ENCODE peak calls at places on chromosomes 3 and 15, in ten cellular contexts. One of them, this sample, is unnamed.

GRCh38 chr3:60424034-60424433 is 827.2 kb downstream of the FHIT start:
- DNase-seq in germinal center: no peak
- DNase-seq in adipocyte: no peak
- DNase-seq in MCF 10A: no peak
- DNase-seq in GM13976: no peak
- DNase-seq in B cell: no peak
- DNase-seq in upper lobe of right lung: no peak
- DNase-seq in AG08396: no peak
- DNase-seq in H7: no peak
- DNase-seq in Panc1: no peak
- DNase-seq in this sample: no peak

GRCh38 chr3:61768284-61769012 is 207.1 kb downstream of the PTPRG start:
- DNase-seq in MCF 10A: peak
- DNase-seq in upper lobe of right lung: no peak
- DNase-seq in adipocyte: no peak
- DNase-seq in germinal center: no peak
- DNase-seq in H7: no peak
- DNase-seq in GM13976: no peak
- DNase-seq in AG08396: no peak
- DNase-seq in B cell: no peak
- DNase-seq in Panc1: no peak
- DNase-seq in this sample: no peak

GRCh38 chr15:38879909-38880471 is 315.4 kb upstream of the RASGRP1 start:
- DNase-seq in AG08396: no peak
- DNase-seq in GM13976: no peak
- DNase-seq in B cell: no peak
- DNase-seq in Panc1: no peak
- DNase-seq in upper lobe of right lung: no peak
- DNase-seq in MCF 10A: no peak
- DNase-seq in germinal center: no peak
- DNase-seq in H7: no peak
- DNase-seq in adipocyte: no peak
- DNase-seq in this sample: peak

GRCh38 chr15:31975446-31976229 is 54.7 kb upstream of the CHRNA7 start:
- DNase-seq in GM13976: no peak
- DNase-seq in adipocyte: peak
- DNase-seq in H7: peak
- DNase-seq in germinal center: no peak
- DNase-seq in B cell: no peak
- DNase-seq in Panc1: no peak
- DNase-seq in MCF 10A: no peak
- DNase-seq in upper lobe of right lung: no peak
- DNase-seq in AG08396: no peak
- DNase-seq in this sample: no peak

GRCh38 chr3:108396336-108396735 is 100.0 kb downstream of the HHLA2 start:
- DNase-seq in MCF 10A: peak
- DNase-seq in upper lobe of right lung: no peak
- DNase-seq in Panc1: no peak
- DNase-seq in AG08396: no peak
- DNase-seq in germinal center: no peak
- DNase-seq in B cell: no peak
- DNase-seq in H7: no peak
- DNase-seq in GM13976: no peak
- DNase-seq in adipocyte: no peak
- DNase-seq in this sample: no peak

GRCh38 chr3:53161820-53162671 is 1.0 kb downstream of the PRKCD start:
- DNase-seq in H7: peak
- DNase-seq in Panc1: no peak
- DNase-seq in B cell: peak
- DNase-seq in adipocyte: peak
- DNase-seq in upper lobe of right lung: peak
- DNase-seq in germinal center: peak
- DNase-seq in AG08396: no peak
- DNase-seq in GM13976: peak
- DNase-seq in MCF 10A: no peak
- DNase-seq in this sample: peak

GRCh38 chr3:20924646-20925395 is 738.8 kb upstream of the SGO1 start:
- DNase-seq in B cell: no peak
- DNase-seq in upper lobe of right lung: no peak
- DNase-seq in germinal center: no peak
- DNase-seq in AG08396: no peak
- DNase-seq in adipocyte: peak
- DNase-seq in GM13976: no peak
- DNase-seq in MCF 10A: no peak
- DNase-seq in Panc1: no peak
- DNase-seq in H7: no peak
- DNase-seq in this sample: no peak

GRCh38 chr3:60758169-60758568 is 493.1 kb downstream of the FHIT start:
- DNase-seq in adipocyte: no peak
- DNase-seq in germinal center: no peak
- DNase-seq in MCF 10A: no peak
- DNase-seq in H7: no peak
- DNase-seq in upper lobe of right lung: no peak
- DNase-seq in B cell: no peak
- DNase-seq in AG08396: no peak
- DNase-seq in GM13976: no peak
- DNase-seq in Panc1: no peak
- DNase-seq in this sample: no peak

GRCh38 chr3:49351521-49352011 is 6.6 kb downstream of the GPX1 start:
- DNase-seq in AG08396: peak
- DNase-seq in upper lobe of right lung: no peak
- DNase-seq in GM13976: no peak
- DNase-seq in B cell: no peak
- DNase-seq in adipocyte: peak
- DNase-seq in Panc1: no peak
- DNase-seq in MCF 10A: peak
- DNase-seq in H7: peak
- DNase-seq in germinal center: peak
- DNase-seq in this sample: peak

GRCh38 chr15:51849866-51850265 is 20.4 kb downstream of the TMOD3 start:
- DNase-seq in adipocyte: peak
- DNase-seq in germinal center: no peak
- DNase-seq in MCF 10A: no peak
- DNase-seq in GM13976: no peak
- DNase-seq in H7: no peak
- DNase-seq in B cell: no peak
- DNase-seq in upper lobe of right lung: no peak
- DNase-seq in Panc1: no peak
- DNase-seq in AG08396: no peak
- DNase-seq in this sample: no peak

This sample was measured in fibroblast of gingiva.